ENCODE peak calls at places on chromosomes 13 and 19, in eight cellular contexts. G is NCI-H2107, I is GM23338, M is OCI-LY7, X is omental fat pad, F is HCEC 1CT, S is ACHN, U is epithelial cell of esophagus. Q is an unnamed sample.

GRCh38 chr13:76619631-76620030 is 266.6 kb downstream of the KCTD12 start:
- DNase-seq in G (no peak), I (no peak), M (no peak), X (no peak), F (no peak), S (no peak), U (no peak), Q (no peak)

GRCh38 chr13:114115191-114115671 is 17.2 kb downstream of the RASA3 start:
- DNase-seq in G (no peak), I (no peak), M (no peak), X (peak; percentile 31), F (peak; percentile 95), S (peak; percentile 74), U (peak; percentile 68), Q (peak; percentile 81)

GRCh38 chr13:44759723-44760360 is 183.7 kb upstream of the TSC22D1 start:
- DNase-seq in G (peak; percentile 82), I (no peak), M (no peak), X (no peak), F (no peak), S (no peak), U (peak; percentile 83), Q (no peak)

GRCh38 chr19:42816901-42817300 is 51.4 kb upstream of the PSG8 start:
- DNase-seq in G (no peak), I (no peak), M (no peak), X (no peak), F (no peak), S (no peak), U (no peak), Q (peak; percentile 4)

GRCh38 chr19:6378498-6378897 is 2.8 kb upstream of the PSPN start:
- DNase-seq in G (no peak), I (no peak), M (no peak), X (no peak), F (no peak), S (no peak), U (no peak), Q (no peak)

GRCh38 chr19:1270854-1271527 is 1.9 kb downstream of the CIRBP start:
- DNase-seq in G (no peak), I (no peak), M (peak; percentile 48), X (no peak), F (no peak), S (no peak), U (no peak), Q (no peak)

GRCh38 chr19:42360787-42361544 is 29.1 kb downstream of the CNFN start:
- DNase-seq in G (no peak), I (peak; percentile 86), M (peak; percentile 12), X (no peak), F (no peak), S (no peak), U (no peak), Q (no peak)

GRCh38 chr19:17406039-17406886 is 833 bp upstream of the BST2 start:
- DNase-seq in G (no peak), I (no peak), M (no peak), X (no peak), F (no peak), S (no peak), U (no peak), Q (peak; percentile 79)

GRCh38 chr13:104014803-104015645 is 948.8 kb upstream of the SLC10A2 start:
- DNase-seq in G (no peak), I (no peak), M (no peak), X (no peak), F (no peak), S (no peak), U (no peak), Q (no peak)

GRCh38 chr19:30046522-30046921 is 104.5 kb downstream of the URI1 start:
- DNase-seq in G (peak; percentile 33), I (peak; percentile 61), M (peak; percentile 26), X (no peak), F (no peak), S (peak; percentile 8), U (no peak), Q (no peak)

GRCh38 chr13:39783051-39783450 is 127.6 kb downstream of the COG6 start:
- DNase-seq in G (no peak), I (no peak), M (peak; percentile 24), X (no peak), F (no peak), S (no peak), U (peak; percentile 39), Q (no peak)